ENCODE peak calls at places on chromosomes 4 and X, in six cellular contexts. One of them, this sample, is unnamed.

GRCh38 chrX:12770440-12770839 is 20.8 kb upstream of the PRPS2 start:
- DNase-seq in osteocyte: no peak
- DNase-seq in osteoblast: no peak
- DNase-seq in Calu3: no peak
- DNase-seq in fibroblast of the aortic adventitia: peak; percentile 55
- DNase-seq in K562: peak; percentile 22
- DNase-seq in this sample: no peak

GRCh38 chr4:179130122-179130714 is 1688.0 kb upstream of the AGA start:
- DNase-seq in fibroblast of the aortic adventitia: no peak
- DNase-seq in Calu3: no peak
- DNase-seq in osteocyte: no peak
- DNase-seq in osteoblast: no peak
- DNase-seq in K562: no peak
- DNase-seq in this sample: no peak

GRCh38 chr4:122798101-122798500 is 28.5 kb upstream of the FGF2 start:
- DNase-seq in K562: peak; percentile 52
- DNase-seq in fibroblast of the aortic adventitia: peak; percentile 98
- DNase-seq in Calu3: peak; percentile 16
- DNase-seq in osteoblast: peak; percentile 90
- DNase-seq in osteocyte: peak; percentile 90
- DNase-seq in this sample: no peak

GRCh38 chr4:74365761-74366160 is 816 bp downstream of the EREG start:
- DNase-seq in Calu3: no peak
- DNase-seq in fibroblast of the aortic adventitia: no peak
- DNase-seq in K562: no peak
- DNase-seq in osteoblast: no peak
- DNase-seq in osteocyte: no peak
- DNase-seq in this sample: no peak

GRCh38 chrX:8364369-8365141 is 100.1 kb upstream of the VCX3B start:
- DNase-seq in osteocyte: no peak
- DNase-seq in K562: no peak
- DNase-seq in osteoblast: no peak
- DNase-seq in fibroblast of the aortic adventitia: no peak
- DNase-seq in Calu3: no peak
- DNase-seq in this sample: no peak

GRCh38 chrX:69959712-69960111 is 90.0 kb downstream of the AWAT2 start:
- DNase-seq in osteocyte: no peak
- DNase-seq in osteoblast: no peak
- DNase-seq in K562: no peak
- DNase-seq in fibroblast of the aortic adventitia: no peak
- DNase-seq in Calu3: no peak
- DNase-seq in this sample: no peak

GRCh38 chr4:152691761-152692160 is 12.0 kb upstream of the TMEM154 start:
- DNase-seq in Calu3: no peak
- DNase-seq in osteocyte: no peak
- DNase-seq in fibroblast of the aortic adventitia: no peak
- DNase-seq in K562: no peak
- DNase-seq in osteoblast: no peak
- DNase-seq in this sample: no peak

GRCh38 chrX:97898798-97899197 is 1015.1 kb downstream of the RPA4 start:
- DNase-seq in Calu3: no peak
- DNase-seq in osteocyte: no peak
- DNase-seq in osteoblast: no peak
- DNase-seq in fibroblast of the aortic adventitia: peak; percentile 22
- DNase-seq in K562: no peak
- DNase-seq in this sample: no peak

DNA sequence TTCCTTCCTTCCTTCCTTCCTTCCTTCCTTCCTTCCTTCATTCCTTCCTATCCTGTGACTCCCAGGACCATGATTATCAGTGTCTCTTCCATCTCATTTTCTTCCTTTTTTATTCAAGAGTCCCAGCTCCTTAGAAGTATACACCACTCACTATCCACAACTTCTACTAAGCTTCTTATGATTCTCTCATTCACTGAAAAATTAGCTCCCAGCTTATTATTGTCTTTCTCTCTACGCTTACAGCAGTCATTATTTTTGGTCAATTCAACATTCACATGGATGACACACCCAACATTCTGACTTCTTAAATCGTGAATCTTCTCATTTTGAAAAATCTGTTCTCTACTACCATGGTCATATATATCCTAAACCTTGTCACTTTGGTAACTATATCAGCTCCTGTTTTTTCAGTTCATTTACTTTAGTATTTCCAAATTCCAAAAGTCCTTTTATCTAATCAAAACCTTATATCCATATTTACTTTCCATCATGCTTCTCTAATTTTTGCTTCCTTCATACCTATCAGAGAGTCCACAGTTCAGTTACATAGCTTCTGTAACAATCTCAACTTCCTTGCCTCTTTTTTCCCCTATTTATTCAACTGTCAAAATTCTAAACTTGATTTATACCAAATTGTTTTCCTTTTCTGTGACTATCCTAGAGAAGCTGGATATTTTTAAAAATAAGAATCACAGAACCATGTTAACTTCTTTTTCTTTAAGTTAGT is 677.5 kb downstream of the RAPGEF2 start:
- DNase-seq in fibroblast of the aortic adventitia: no peak
- DNase-seq in Calu3: no peak
- DNase-seq in osteocyte: no peak
- DNase-seq in osteoblast: no peak
- DNase-seq in K562: no peak
- DNase-seq in this sample: no peak
- TF ChIP-seq CTCF in fibroblast of the aortic adventitia: no peak
- TF ChIP-seq CTCF in Calu3: no peak
- TF ChIP-seq CTCF in osteocyte: no peak
- TF ChIP-seq CTCF in osteoblast: no peak
- TF ChIP-seq CTCF in K562: no peak
- TF ChIP-seq CTCF in this sample: no peak

GRCh38 chrX:110318664-110318968 is 731 bp upstream of the AMMECR1 start:
- DNase-seq in osteocyte: no peak
- DNase-seq in Calu3: no peak
- DNase-seq in osteoblast: no peak
- DNase-seq in K562: no peak
- DNase-seq in fibroblast of the aortic adventitia: peak; percentile 6
- DNase-seq in this sample: no peak

GRCh38 chrX:110316351-110317078 is 1.4 kb downstream of the AMMECR1 start:
- DNase-seq in K562: no peak
- DNase-seq in osteocyte: no peak
- DNase-seq in Calu3: no peak
- DNase-seq in osteoblast: peak; percentile 56
- DNase-seq in fibroblast of the aortic adventitia: no peak
- DNase-seq in this sample: no peak

GRCh38 chrX:110317079-110317819 is 636 bp downstream of the AMMECR1 start:
- DNase-seq in K562: no peak
- DNase-seq in fibroblast of the aortic adventitia: no peak
- DNase-seq in osteocyte: peak; percentile 85
- DNase-seq in Calu3: peak; percentile 24
- DNase-seq in osteoblast: peak; percentile 75
- DNase-seq in this sample: peak; percentile 26

GRCh38 chrX:110315541-110315940 is 2.3 kb downstream of the AMMECR1 start:
- DNase-seq in K562: no peak
- DNase-seq in osteoblast: peak; percentile 25
- DNase-seq in Calu3: no peak
- DNase-seq in fibroblast of the aortic adventitia: peak; percentile 30
- DNase-seq in osteocyte: no peak
- DNase-seq in this sample: no peak

GRCh38 chrX:110317820-110318663 is at the start of gene AMMECR1:
- DNase-seq in K562: peak; percentile 88
- DNase-seq in osteocyte: peak; percentile 96
- DNase-seq in osteoblast: peak; percentile 95
- DNase-seq in fibroblast of the aortic adventitia: peak; percentile 73
- DNase-seq in Calu3: peak; percentile 84
- DNase-seq in this sample: peak; percentile 76
- TF ChIP-seq CTCF in K562: no peak
- TF ChIP-seq CTCF in osteocyte: no peak
- TF ChIP-seq CTCF in osteoblast: no peak
- TF ChIP-seq CTCF in fibroblast of the aortic adventitia: no peak
- TF ChIP-seq CTCF in Calu3: no peak
- TF ChIP-seq CTCF in this sample: no peak

DNA sequence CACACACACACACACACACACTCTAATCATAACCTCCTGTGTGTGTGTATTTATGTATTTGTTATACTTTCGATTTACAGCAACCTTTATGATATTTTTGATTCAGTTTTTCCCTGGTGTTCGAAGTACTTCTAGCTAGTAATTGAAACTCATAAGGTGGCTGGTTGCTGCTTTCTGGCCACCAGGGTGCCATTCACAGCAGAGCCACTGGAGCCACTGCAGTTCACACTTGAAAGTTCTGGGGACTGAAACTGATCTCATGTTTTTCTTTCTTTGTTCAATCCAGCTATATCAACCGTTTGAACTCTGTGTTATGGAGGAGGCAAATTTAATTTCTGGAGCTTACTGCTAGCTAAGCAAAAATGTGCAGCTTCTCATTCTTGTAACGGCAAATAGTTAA is 419.4 kb downstream of the ADGRL3 start:
- DNase-seq in Calu3: no peak
- DNase-seq in fibroblast of the aortic adventitia: no peak
- DNase-seq in osteocyte: no peak
- DNase-seq in K562: no peak
- DNase-seq in osteoblast: no peak
- DNase-seq in this sample: no peak
- TF ChIP-seq CTCF in Calu3: no peak
- TF ChIP-seq CTCF in fibroblast of the aortic adventitia: no peak
- TF ChIP-seq CTCF in osteocyte: peak; percentile 38
- TF ChIP-seq CTCF in K562: no peak
- TF ChIP-seq CTCF in osteoblast: no peak
- TF ChIP-seq CTCF in this sample: no peak

GRCh38 chr4:150886597-150886996 is 128.5 kb downstream of the LRBA start:
- DNase-seq in Calu3: no peak
- DNase-seq in osteoblast: no peak
- DNase-seq in osteocyte: no peak
- DNase-seq in K562: no peak
- DNase-seq in fibroblast of the aortic adventitia: no peak
- DNase-seq in this sample: no peak
- TF ChIP-seq CTCF in Calu3: no peak
- TF ChIP-seq CTCF in osteoblast: no peak
- TF ChIP-seq CTCF in osteocyte: no peak
- TF ChIP-seq CTCF in K562: no peak
- TF ChIP-seq CTCF in fibroblast of the aortic adventitia: no peak
- TF ChIP-seq CTCF in this sample: no peak

GRCh38 chrX:108139303-108139702 is 47.7 kb downstream of the ATG4A start:
- DNase-seq in osteocyte: no peak
- DNase-seq in osteoblast: peak; percentile 36
- DNase-seq in Calu3: peak; percentile 3
- DNase-seq in fibroblast of the aortic adventitia: no peak
- DNase-seq in K562: peak; percentile 25
- DNase-seq in this sample: no peak
- TF ChIP-seq CTCF in osteocyte: peak; percentile 51
- TF ChIP-seq CTCF in osteoblast: peak; percentile 64
- TF ChIP-seq CTCF in Calu3: no peak
- TF ChIP-seq CTCF in fibroblast of the aortic adventitia: peak; percentile 50
- TF ChIP-seq CTCF in K562: peak; percentile 69
- TF ChIP-seq CTCF in this sample: no peak

GRCh38 chrX:66200050-66200664 is 36.1 kb downstream of the HEPH start:
- DNase-seq in osteoblast: no peak
- DNase-seq in osteocyte: no peak
- DNase-seq in K562: no peak
- DNase-seq in Calu3: no peak
- DNase-seq in fibroblast of the aortic adventitia: peak; percentile 6
- DNase-seq in this sample: no peak
- TF ChIP-seq CTCF in osteoblast: no peak
- TF ChIP-seq CTCF in osteocyte: no peak
- TF ChIP-seq CTCF in K562: no peak
- TF ChIP-seq CTCF in Calu3: no peak
- TF ChIP-seq CTCF in fibroblast of the aortic adventitia: no peak
- TF ChIP-seq CTCF in this sample: no peak

DNA sequence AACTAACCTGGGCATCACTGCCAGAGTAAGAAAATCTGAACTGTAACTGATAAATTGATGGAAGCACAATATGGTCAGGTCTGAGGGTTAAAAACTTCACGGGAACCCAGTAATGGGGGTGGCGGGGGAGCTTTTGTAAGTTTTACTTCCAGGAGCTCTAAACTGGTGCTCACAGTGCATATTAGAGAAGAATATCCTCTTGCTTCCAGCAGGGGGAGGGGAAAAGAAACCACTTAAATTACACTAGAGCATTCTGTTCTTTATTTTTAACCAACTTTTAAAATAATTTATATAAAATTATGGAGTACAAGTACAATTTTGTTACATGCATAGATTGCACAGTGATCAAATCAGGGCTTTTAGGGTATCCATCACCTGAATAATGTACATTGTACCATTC is 33.7 kb downstream of the WDR17 start:
- DNase-seq in osteocyte: no peak
- DNase-seq in fibroblast of the aortic adventitia: no peak
- DNase-seq in K562: no peak
- DNase-seq in osteoblast: no peak
- DNase-seq in Calu3: no peak
- DNase-seq in this sample: no peak
- TF ChIP-seq CTCF in osteocyte: peak; percentile 22
- TF ChIP-seq CTCF in fibroblast of the aortic adventitia: peak; percentile 11
- TF ChIP-seq CTCF in K562: no peak
- TF ChIP-seq CTCF in osteoblast: peak; percentile 23
- TF ChIP-seq CTCF in Calu3: no peak
- TF ChIP-seq CTCF in this sample: no peak

This sample was measured in natural killer cell.